ENCODE peak calls at places on chromosomes 3 and 15, in four cellular contexts. K is GOT3; E is stimulated activated CD4-positive, alpha-beta T cell treated with anti-CD3 and anti-CD28 coated beads, Interleukin-12 subunit alpha, Interleukin-12 subunit beta, amount 100 ng/mL, for 4 hours; C is activated CD4-positive, alpha-beta T cell treated with anti-CD3 and anti-CD28 coated beads for 48 hours. Y is an unnamed sample.

GRCh38 chr15:94584833-94585244 is 353.5 kb downstream of the MCTP2 start:
- DNase-seq in K (no peak), E (peak; percentile 8), C (peak; percentile 73), Y (peak; percentile 33)

GRCh38 chr3:72794079-72794478 is 54.2 kb downstream of the SHQ1 start:
- DNase-seq in K (no peak), C (no peak), E (no peak), Y (no peak)

GRCh38 chr3:170524072-170524471 is 61.8 kb downstream of the SLC7A14 start:
- DNase-seq in K (no peak), C (no peak), E (no peak), Y (no peak)

GRCh38 chr3:94716326-94717018 is 653.6 kb downstream of the NSUN3 start:
- DNase-seq in E (no peak), C (no peak), K (no peak), Y (no peak)

GRCh38 chr3:41690766-41691563 is 270.9 kb downstream of the ULK4 start:
- DNase-seq in K (no peak), C (no peak), E (no peak), Y (no peak)

GRCh38 chr3:54905230-54905888 is 22.5 kb downstream of the LRTM1 start:
- DNase-seq in E (no peak), C (no peak), K (no peak), Y (no peak)

GRCh38 chr3:76954412-76954811 is 85.5 kb upstream of the ROBO2 start:
- DNase-seq in C (no peak), K (no peak), E (no peak), Y (no peak)

GRCh38 chr15:72998226-72998625 is 54.0 kb upstream of the NEO1 start:
- DNase-seq in C (no peak), K (no peak), E (no peak), Y (no peak)

GRCh38 chr3:150410311-150411105 is 2.4 kb downstream of the TSC22D2 start:
- DNase-seq in E (peak; percentile 6), K (no peak), C (peak; percentile 54), Y (no peak)

GRCh38 chr15:73899197-73900128 is 26.1 kb downstream of the TBC1D21 start:
- DNase-seq in E (no peak), K (no peak), C (no peak), Y (no peak)

GRCh38 chr3:170977911-170978310 is 48.6 kb downstream of the SLC2A2 start:
- DNase-seq in C (no peak), K (no peak), E (no peak), Y (no peak)